ENCODE peak calls at places on chromosomes 2 and 18, in eight cellular contexts. One of them, this sample, is unnamed.

GRCh38 chr2:47189635-47190034 is 34.5 kb upstream of the STPG4 start:
- DNase-seq in C1 segment of cervical spinal cord: no peak
- DNase-seq in Calu3: no peak
- DNase-seq in M059J: peak; percentile 93
- DNase-seq in glomerular endothelial cell: peak; percentile 58
- DNase-seq in activated CD8-positive, alpha-beta memory T cell treated with anti-CD3 and anti-CD28 coated beads for 1 hour: no peak
- DNase-seq in LHCN-M2: peak; percentile 90
- DNase-seq in GM20000: no peak
- DNase-seq in this sample: no peak

GRCh38 chr2:33529771-33530481 is 53.5 kb downstream of the RASGRP3 start:
- DNase-seq in M059J: peak; percentile 98
- DNase-seq in C1 segment of cervical spinal cord: no peak
- DNase-seq in activated CD8-positive, alpha-beta memory T cell treated with anti-CD3 and anti-CD28 coated beads for 1 hour: no peak
- DNase-seq in LHCN-M2: peak; percentile 96
- DNase-seq in GM20000: peak; percentile 16
- DNase-seq in Calu3: no peak
- DNase-seq in glomerular endothelial cell: no peak
- DNase-seq in this sample: no peak

GRCh38 chr2:235820571-235820970 is 326.7 kb downstream of the AGAP1 start:
- DNase-seq in activated CD8-positive, alpha-beta memory T cell treated with anti-CD3 and anti-CD28 coated beads for 1 hour: no peak
- DNase-seq in C1 segment of cervical spinal cord: no peak
- DNase-seq in GM20000: no peak
- DNase-seq in M059J: no peak
- DNase-seq in Calu3: no peak
- DNase-seq in LHCN-M2: no peak
- DNase-seq in glomerular endothelial cell: no peak
- DNase-seq in this sample: no peak

GRCh38 chr2:158953926-158954763 is 14.3 kb upstream of the TANC1 start:
- DNase-seq in M059J: peak; percentile 94
- DNase-seq in C1 segment of cervical spinal cord: no peak
- DNase-seq in activated CD8-positive, alpha-beta memory T cell treated with anti-CD3 and anti-CD28 coated beads for 1 hour: no peak
- DNase-seq in LHCN-M2: peak; percentile 88
- DNase-seq in Calu3: peak; percentile 89
- DNase-seq in GM20000: no peak
- DNase-seq in glomerular endothelial cell: peak; percentile 70
- DNase-seq in this sample: no peak

GRCh38 chr2:170177950-170178781 is at the start of gene MYO3B:
- DNase-seq in glomerular endothelial cell: no peak
- DNase-seq in C1 segment of cervical spinal cord: no peak
- DNase-seq in activated CD8-positive, alpha-beta memory T cell treated with anti-CD3 and anti-CD28 coated beads for 1 hour: no peak
- DNase-seq in Calu3: no peak
- DNase-seq in GM20000: no peak
- DNase-seq in M059J: peak; percentile 56
- DNase-seq in LHCN-M2: peak; percentile 39
- DNase-seq in this sample: no peak

GRCh38 chr18:45059695-45060094 is 379.0 kb downstream of the SETBP1 start:
- DNase-seq in GM20000: no peak
- DNase-seq in M059J: peak; percentile 92
- DNase-seq in Calu3: peak; percentile 5
- DNase-seq in LHCN-M2: peak; percentile 88
- DNase-seq in C1 segment of cervical spinal cord: no peak
- DNase-seq in activated CD8-positive, alpha-beta memory T cell treated with anti-CD3 and anti-CD28 coated beads for 1 hour: no peak
- DNase-seq in glomerular endothelial cell: no peak
- DNase-seq in this sample: no peak

GRCh38 chr2:106095478-106096392 is 98.4 kb downstream of the UXS1 start:
- DNase-seq in activated CD8-positive, alpha-beta memory T cell treated with anti-CD3 and anti-CD28 coated beads for 1 hour: peak; percentile 70
- DNase-seq in GM20000: no peak
- DNase-seq in C1 segment of cervical spinal cord: no peak
- DNase-seq in Calu3: no peak
- DNase-seq in glomerular endothelial cell: no peak
- DNase-seq in M059J: no peak
- DNase-seq in LHCN-M2: no peak
- DNase-seq in this sample: no peak

GRCh38 chr2:240896871-240897692 is 1.1 kb upstream of the MAB21L4 start:
- DNase-seq in activated CD8-positive, alpha-beta memory T cell treated with anti-CD3 and anti-CD28 coated beads for 1 hour: no peak
- DNase-seq in Calu3: peak; percentile 64
- DNase-seq in glomerular endothelial cell: no peak
- DNase-seq in GM20000: no peak
- DNase-seq in LHCN-M2: no peak
- DNase-seq in C1 segment of cervical spinal cord: no peak
- DNase-seq in M059J: no peak
- DNase-seq in this sample: no peak

GRCh38 chr2:16635796-16636699 is 29.6 kb downstream of the CYRIA start:
- DNase-seq in Calu3: no peak
- DNase-seq in GM20000: no peak
- DNase-seq in C1 segment of cervical spinal cord: no peak
- DNase-seq in activated CD8-positive, alpha-beta memory T cell treated with anti-CD3 and anti-CD28 coated beads for 1 hour: no peak
- DNase-seq in M059J: no peak
- DNase-seq in LHCN-M2: peak; percentile 84
- DNase-seq in glomerular endothelial cell: no peak
- DNase-seq in this sample: no peak

GRCh38 chr2:109213646-109214417 is 84.8 kb downstream of the SH3RF3 start:
- DNase-seq in glomerular endothelial cell: no peak
- DNase-seq in activated CD8-positive, alpha-beta memory T cell treated with anti-CD3 and anti-CD28 coated beads for 1 hour: peak; percentile 12
- DNase-seq in C1 segment of cervical spinal cord: no peak
- DNase-seq in LHCN-M2: peak; percentile 93
- DNase-seq in M059J: peak; percentile 92
- DNase-seq in Calu3: peak; percentile 46
- DNase-seq in GM20000: peak; percentile 25
- DNase-seq in this sample: no peak

GRCh38 chr2:213021971-213022899 is 129.2 kb downstream of the IKZF2 start:
- DNase-seq in glomerular endothelial cell: no peak
- DNase-seq in Calu3: no peak
- DNase-seq in activated CD8-positive, alpha-beta memory T cell treated with anti-CD3 and anti-CD28 coated beads for 1 hour: no peak
- DNase-seq in M059J: peak; percentile 88
- DNase-seq in GM20000: peak; percentile 38
- DNase-seq in C1 segment of cervical spinal cord: no peak
- DNase-seq in LHCN-M2: peak; percentile 73
- DNase-seq in this sample: no peak

GRCh38 chr2:64606495-64607363 is 47.0 kb downstream of the SERTAD2 start:
- DNase-seq in Calu3: peak; percentile 87
- DNase-seq in GM20000: peak; percentile 95
- DNase-seq in activated CD8-positive, alpha-beta memory T cell treated with anti-CD3 and anti-CD28 coated beads for 1 hour: peak; percentile 63
- DNase-seq in LHCN-M2: no peak
- DNase-seq in M059J: peak; percentile 62
- DNase-seq in glomerular endothelial cell: no peak
- DNase-seq in C1 segment of cervical spinal cord: no peak
- DNase-seq in this sample: no peak

GRCh38 chr18:25365242-25365641 is 13.3 kb upstream of the ZNF521 start:
- DNase-seq in C1 segment of cervical spinal cord: no peak
- DNase-seq in LHCN-M2: no peak
- DNase-seq in GM20000: no peak
- DNase-seq in activated CD8-positive, alpha-beta memory T cell treated with anti-CD3 and anti-CD28 coated beads for 1 hour: no peak
- DNase-seq in Calu3: no peak
- DNase-seq in glomerular endothelial cell: no peak
- DNase-seq in M059J: no peak
- DNase-seq in this sample: no peak

GRCh38 chr18:28526196-28526595 is 349.3 kb upstream of the CDH2 start:
- DNase-seq in M059J: no peak
- DNase-seq in activated CD8-positive, alpha-beta memory T cell treated with anti-CD3 and anti-CD28 coated beads for 1 hour: no peak
- DNase-seq in Calu3: no peak
- DNase-seq in LHCN-M2: no peak
- DNase-seq in glomerular endothelial cell: no peak
- DNase-seq in C1 segment of cervical spinal cord: no peak
- DNase-seq in GM20000: no peak
- DNase-seq in this sample: no peak

GRCh38 chr18:50099725-50100414 is 95.1 kb downstream of the MYO5B start:
- DNase-seq in activated CD8-positive, alpha-beta memory T cell treated with anti-CD3 and anti-CD28 coated beads for 1 hour: no peak
- DNase-seq in C1 segment of cervical spinal cord: no peak
- DNase-seq in GM20000: peak; percentile 34
- DNase-seq in M059J: peak; percentile 34
- DNase-seq in LHCN-M2: peak; percentile 95
- DNase-seq in glomerular endothelial cell: no peak
- DNase-seq in Calu3: no peak
- DNase-seq in this sample: no peak

GRCh38 chr2:47129191-47129711 is 25.9 kb downstream of the STPG4 start:
- DNase-seq in M059J: no peak
- DNase-seq in glomerular endothelial cell: no peak
- DNase-seq in C1 segment of cervical spinal cord: no peak
- DNase-seq in GM20000: no peak
- DNase-seq in LHCN-M2: no peak
- DNase-seq in activated CD8-positive, alpha-beta memory T cell treated with anti-CD3 and anti-CD28 coated beads for 1 hour: no peak
- DNase-seq in Calu3: no peak
- DNase-seq in this sample: no peak

GRCh38 chr2:165796129-165796528 is 2.1 kb upstream of the GALNT3 start:
- DNase-seq in activated CD8-positive, alpha-beta memory T cell treated with anti-CD3 and anti-CD28 coated beads for 1 hour: no peak
- DNase-seq in M059J: no peak
- DNase-seq in C1 segment of cervical spinal cord: no peak
- DNase-seq in LHCN-M2: no peak
- DNase-seq in GM20000: no peak
- DNase-seq in glomerular endothelial cell: no peak
- DNase-seq in Calu3: no peak
- DNase-seq in this sample: no peak

GRCh38 chr2:156680266-156680665 is 244.1 kb downstream of the GPD2 start:
- DNase-seq in GM20000: no peak
- DNase-seq in Calu3: no peak
- DNase-seq in LHCN-M2: no peak
- DNase-seq in glomerular endothelial cell: no peak
- DNase-seq in C1 segment of cervical spinal cord: no peak
- DNase-seq in M059J: no peak
- DNase-seq in activated CD8-positive, alpha-beta memory T cell treated with anti-CD3 and anti-CD28 coated beads for 1 hour: no peak
- DNase-seq in this sample: no peak

GRCh38 chr18:51121597-51121857 is 76.0 kb downstream of the MEX3C start:
- DNase-seq in Calu3: no peak
- DNase-seq in glomerular endothelial cell: no peak
- DNase-seq in GM20000: no peak
- DNase-seq in activated CD8-positive, alpha-beta memory T cell treated with anti-CD3 and anti-CD28 coated beads for 1 hour: no peak
- DNase-seq in LHCN-M2: no peak
- DNase-seq in M059J: no peak
- DNase-seq in C1 segment of cervical spinal cord: no peak
- DNase-seq in this sample: no peak

GRCh38 chr2:174753038-174753633 is 11.1 kb downstream of the CHRNA1 start:
- DNase-seq in activated CD8-positive, alpha-beta memory T cell treated with anti-CD3 and anti-CD28 coated beads for 1 hour: no peak
- DNase-seq in C1 segment of cervical spinal cord: no peak
- DNase-seq in glomerular endothelial cell: no peak
- DNase-seq in Calu3: no peak
- DNase-seq in LHCN-M2: no peak
- DNase-seq in M059J: no peak
- DNase-seq in GM20000: no peak
- DNase-seq in this sample: no peak

GRCh38 chr2:227674485-227674884 is 7.9 kb downstream of the SCYGR5 start:
- DNase-seq in C1 segment of cervical spinal cord: no peak
- DNase-seq in M059J: no peak
- DNase-seq in glomerular endothelial cell: no peak
- DNase-seq in GM20000: no peak
- DNase-seq in LHCN-M2: no peak
- DNase-seq in Calu3: no peak
- DNase-seq in activated CD8-positive, alpha-beta memory T cell treated with anti-CD3 and anti-CD28 coated beads for 1 hour: no peak
- DNase-seq in this sample: no peak

GRCh38 chr2:166568409-166568808 is 74.4 kb upstream of the SCN7A start:
- DNase-seq in GM20000: no peak
- DNase-seq in M059J: no peak
- DNase-seq in glomerular endothelial cell: no peak
- DNase-seq in activated CD8-positive, alpha-beta memory T cell treated with anti-CD3 and anti-CD28 coated beads for 1 hour: no peak
- DNase-seq in Calu3: no peak
- DNase-seq in LHCN-M2: no peak
- DNase-seq in C1 segment of cervical spinal cord: no peak
- DNase-seq in this sample: no peak

GRCh38 chr2:236787885-236788284 is 218.3 kb downstream of the ACKR3 start:
- DNase-seq in glomerular endothelial cell: no peak
- DNase-seq in activated CD8-positive, alpha-beta memory T cell treated with anti-CD3 and anti-CD28 coated beads for 1 hour: no peak
- DNase-seq in M059J: no peak
- DNase-seq in C1 segment of cervical spinal cord: no peak
- DNase-seq in Calu3: no peak
- DNase-seq in GM20000: no peak
- DNase-seq in LHCN-M2: no peak
- DNase-seq in this sample: peak; percentile 5

GRCh38 chr2:108637304-108637669 is 82.0 kb upstream of the RANBP2 start:
- DNase-seq in M059J: peak; percentile 89
- DNase-seq in glomerular endothelial cell: peak; percentile 82
- DNase-seq in activated CD8-positive, alpha-beta memory T cell treated with anti-CD3 and anti-CD28 coated beads for 1 hour: no peak
- DNase-seq in C1 segment of cervical spinal cord: no peak
- DNase-seq in LHCN-M2: peak; percentile 88
- DNase-seq in GM20000: peak; percentile 58
- DNase-seq in Calu3: no peak
- DNase-seq in this sample: peak; percentile 16

GRCh38 chr2:17805717-17806354 is 10.4 kb upstream of the MSGN1 start:
- DNase-seq in Calu3: no peak
- DNase-seq in M059J: no peak
- DNase-seq in GM20000: no peak
- DNase-seq in glomerular endothelial cell: no peak
- DNase-seq in activated CD8-positive, alpha-beta memory T cell treated with anti-CD3 and anti-CD28 coated beads for 1 hour: no peak
- DNase-seq in LHCN-M2: peak; percentile 75
- DNase-seq in C1 segment of cervical spinal cord: no peak
- DNase-seq in this sample: no peak

GRCh38 chr18:31451625-31452024 is 4.1 kb downstream of the DSG3 start:
- DNase-seq in M059J: no peak
- DNase-seq in LHCN-M2: no peak
- DNase-seq in Calu3: no peak
- DNase-seq in glomerular endothelial cell: no peak
- DNase-seq in GM20000: no peak
- DNase-seq in C1 segment of cervical spinal cord: no peak
- DNase-seq in activated CD8-positive, alpha-beta memory T cell treated with anti-CD3 and anti-CD28 coated beads for 1 hour: no peak
- DNase-seq in this sample: no peak

GRCh38 chr2:219282943-219283581 is 3.9 kb downstream of the DNAJB2 start:
- DNase-seq in activated CD8-positive, alpha-beta memory T cell treated with anti-CD3 and anti-CD28 coated beads for 1 hour: no peak
- DNase-seq in Calu3: no peak
- DNase-seq in M059J: no peak
- DNase-seq in LHCN-M2: no peak
- DNase-seq in C1 segment of cervical spinal cord: no peak
- DNase-seq in glomerular endothelial cell: no peak
- DNase-seq in GM20000: no peak
- DNase-seq in this sample: no peak

This sample was measured in frontal cortex.